ENCODE peak calls at places on chromosomes 1 and 21, in nine cellular contexts. T, Q, Y, O, E, A, V, D and L are unnamed samples.

GRCh38 chr1:246677842-246678241 is 46.4 kb upstream of the SCCPDH start:
- DNase-seq in T (no peak), Q (no peak), Y (no peak), O (no peak), E (no peak), A (no peak), V (no peak), D (no peak), L (no peak)

GRCh38 chr1:159991513-159991912 is 37.5 kb upstream of the SLAMF9 start:
- DNase-seq in T (no peak), Q (no peak), Y (no peak), O (no peak), E (peak), A (peak), V (no peak), D (no peak), L (no peak)

GRCh38 chr1:42259059-42259738 is 75.8 kb downstream of the FOXJ3 start:
- DNase-seq in T (no peak), Q (no peak), Y (no peak), O (peak), E (no peak), A (peak), V (no peak), D (peak), L (peak)

GRCh38 chr1:160838876-160839275 is 23.8 kb downstream of the CD244 start:
- DNase-seq in T (no peak), Q (no peak), Y (no peak), O (no peak), E (no peak), A (no peak), V (no peak), D (no peak), L (no peak)

GRCh38 chr1:57329001-57329400 is 94.9 kb downstream of the DAB1 start:
- DNase-seq in T (no peak), Q (no peak), Y (no peak), O (no peak), E (no peak), A (no peak), V (no peak), D (no peak), L (no peak)

GRCh38 chr1:207959141-207959825 is 48.4 kb upstream of the CD34 start:
- DNase-seq in T (peak), Q (no peak), Y (peak), O (peak), E (peak), A (peak), V (peak), D (peak), L (no peak)

GRCh38 chr1:30371888-30372791 is 351.2 kb downstream of the MATN1 start:
- DNase-seq in T (no peak), Q (no peak), Y (no peak), O (no peak), E (peak), A (no peak), V (no peak), D (no peak), L (no peak)

GRCh38 chr1:181482521-181483083 is 715 bp upstream of the CACNA1E start:
- DNase-seq in T (peak), Q (no peak), Y (peak), O (no peak), E (peak), A (no peak), V (peak), D (no peak), L (no peak)

GRCh38 chr21:16775056-16775455 is 737.8 kb upstream of the CXADR start:
- DNase-seq in T (no peak), Q (no peak), Y (no peak), O (no peak), E (no peak), A (no peak), V (no peak), D (no peak), L (no peak)

GRCh38 chr1:13556224-13556764 is 27.3 kb upstream of the PDPN start:
- DNase-seq in T (no peak), Q (no peak), Y (no peak), O (no peak), E (no peak), A (no peak), V (no peak), D (no peak), L (no peak)

GRCh38 chr1:241482761-241483250 is 36.7 kb downstream of the FH start:
- DNase-seq in T (no peak), Q (no peak), Y (no peak), O (peak), E (no peak), A (peak), V (no peak), D (no peak), L (no peak)

GRCh38 chr21:41766051-41766882 is 585 bp downstream of the RIPK4 start:
- DNase-seq in T (no peak), Q (no peak), Y (no peak), O (no peak), E (no peak), A (no peak), V (no peak), D (no peak), L (no peak)

GRCh38 chr1:56788102-56788501 is 31.1 kb downstream of the FYB2 start:
- DNase-seq in T (no peak), Q (no peak), Y (no peak), O (no peak), E (no peak), A (no peak), V (no peak), D (no peak), L (no peak)

GRCh38 chr1:82099170-82099569 is 298.4 kb downstream of the ADGRL2 start:
- DNase-seq in T (no peak), Q (no peak), Y (no peak), O (peak), E (no peak), A (no peak), V (no peak), D (no peak), L (no peak)

DNA sequence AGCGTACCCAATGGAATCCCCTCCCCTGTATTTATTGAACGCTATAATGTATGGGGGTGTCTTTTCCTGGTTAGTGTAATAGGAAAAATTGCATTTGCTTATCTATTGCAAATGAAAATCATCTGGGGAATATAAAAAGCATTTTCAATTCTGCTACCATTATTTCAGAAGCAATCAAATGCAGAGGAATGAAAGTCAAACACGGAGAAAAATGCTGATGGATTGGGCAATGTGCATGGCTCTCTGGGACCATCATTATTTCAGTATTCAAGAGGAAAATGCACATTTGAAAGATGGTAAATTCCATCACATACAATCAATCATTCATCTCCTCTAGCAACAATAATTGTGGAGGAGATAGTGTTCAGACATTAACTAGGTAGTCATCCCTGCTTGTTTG is 277.1 kb upstream of the B3GALT2 start:
- DNase-seq in T (no peak), Q (no peak), Y (no peak), O (no peak), E (no peak), A (no peak), V (no peak), D (no peak), L (no peak)
- H3K4me3 ChIP-seq in T (no peak), Q (peak), Y (no peak), O (no peak), E (no peak), A (no peak), V (no peak), D (no peak), L (no peak)

GRCh38 chr1:34162852-34163766 is 1.9 kb downstream of the CSMD2 start:
- DNase-seq in T (peak), Q (no peak), Y (peak), O (peak), E (peak), A (peak), V (peak), D (peak), L (peak)
- H3K4me3 ChIP-seq in T (peak), Q (no peak), Y (peak), O (peak), E (peak), A (peak), V (peak), D (peak), L (peak)

GRCh38 chr1:43358746-43359693 is at the start of gene CDC20:
- DNase-seq in T (peak), Q (peak), Y (peak), O (peak), E (peak), A (peak), V (peak), D (peak), L (peak)

GRCh38 chr1:43363283-43363934 is 4.4 kb downstream of the ELOVL1 start:
- DNase-seq in T (no peak), Q (no peak), Y (no peak), O (no peak), E (no peak), A (no peak), V (no peak), D (no peak), L (no peak)

GRCh38 chr1:43358121-43358745 is 548 bp upstream of the CDC20 start:
- DNase-seq in T (no peak), Q (no peak), Y (no peak), O (peak), E (no peak), A (peak), V (no peak), D (peak), L (no peak)

GRCh38 chr1:43359696-43360095 is 915 bp downstream of the CDC20 start:
- DNase-seq in T (no peak), Q (no peak), Y (no peak), O (no peak), E (no peak), A (no peak), V (no peak), D (no peak), L (no peak)

GRCh38 chr1:43360616-43361015 is 1.8 kb downstream of the CDC20 start:
- DNase-seq in T (no peak), Q (no peak), Y (no peak), O (no peak), E (no peak), A (no peak), V (no peak), D (no peak), L (no peak)
- H3K4me3 ChIP-seq in T (no peak), Q (no peak), Y (peak), O (peak), E (no peak), A (peak), V (no peak), D (no peak), L (no peak)

GRCh38 chr1:193367863-193368262 is 181.4 kb upstream of the B3GALT2 start:
- DNase-seq in T (no peak), Q (no peak), Y (no peak), O (no peak), E (no peak), A (no peak), V (no peak), D (no peak), L (no peak)
- H3K4me3 ChIP-seq in T (no peak), Q (peak), Y (no peak), O (no peak), E (no peak), A (no peak), V (no peak), D (no peak), L (no peak)

GRCh38 chr1:148357037-148357436 is 126.1 kb downstream of the PPIAL4G start:
- DNase-seq in T (no peak), Q (no peak), Y (no peak), O (no peak), E (no peak), A (no peak), V (no peak), D (no peak), L (no peak)

GRCh38 chr1:148367596-148367995 is 115.5 kb downstream of the PPIAL4G start:
- DNase-seq in T (no peak), Q (no peak), Y (no peak), O (no peak), E (no peak), A (peak), V (no peak), D (no peak), L (no peak)

GRCh38 chr1:148362930-148363810 is 119.9 kb downstream of the PPIAL4G start:
- DNase-seq in T (no peak), Q (no peak), Y (no peak), O (no peak), E (no peak), A (no peak), V (no peak), D (no peak), L (no peak)

DNA sequence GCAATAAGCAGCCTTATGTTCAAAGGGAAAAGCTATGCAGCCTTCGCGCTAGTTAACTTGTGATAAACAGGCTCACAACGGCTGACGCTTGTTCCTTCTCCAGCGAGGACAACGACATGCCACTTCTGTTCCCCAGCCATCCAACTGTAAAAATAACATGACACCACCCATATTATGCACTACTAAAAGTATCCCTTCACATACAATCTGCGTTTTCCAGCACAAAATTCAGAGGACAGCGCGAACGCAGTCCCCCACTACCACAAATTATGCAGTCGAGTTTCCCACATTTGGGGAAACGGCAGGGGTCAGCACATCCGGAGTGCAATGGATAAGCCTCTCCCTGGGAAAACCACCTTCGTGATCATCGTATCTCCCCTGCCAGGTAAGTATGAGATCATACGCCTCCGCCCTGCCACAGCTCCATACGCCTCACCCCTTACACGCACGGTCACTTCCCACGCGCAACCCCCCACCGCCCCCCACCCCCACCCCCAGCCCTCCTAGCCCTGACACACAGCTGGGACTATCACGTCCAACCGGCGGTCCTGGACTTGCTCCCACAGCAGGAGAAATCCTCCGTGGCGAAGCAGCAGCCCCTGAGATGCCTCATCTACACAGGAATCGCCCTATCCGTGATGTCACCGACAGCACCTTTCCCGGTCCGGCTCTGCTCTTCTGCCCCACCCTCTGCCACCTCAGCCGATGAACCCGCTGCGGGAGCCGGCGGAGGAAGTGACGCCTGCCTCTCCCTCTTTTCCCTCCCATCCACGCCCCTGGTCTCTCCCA is 120.8 kb downstream of the PPIAL4G start:
- DNase-seq in T (no peak), Q (no peak), Y (no peak), O (peak), E (peak), A (peak), V (no peak), D (no peak), L (no peak)
- H3K4me3 ChIP-seq in T (peak), Q (peak), Y (no peak), O (peak), E (no peak), A (peak), V (no peak), D (peak), L (peak)